ENCODE peak calls at places on chromosomes 11 and 22, in four cellular contexts. N is PC-3, L is HL-60, D is pancreas. Y is an unnamed sample.

GRCh38 chr22:40094449-40094848 is 83.3 kb upstream of the TNRC6B start:
- DNase-seq in N (no peak), L (no peak), D (no peak), Y (no peak)

GRCh38 chr11:6608011-6608410 is 4.0 kb downstream of the TAF10 start:
- DNase-seq in N (no peak), L (no peak), D (no peak), Y (no peak)

GRCh38 chr11:22797081-22797480 is 32.5 kb downstream of the SVIP start:
- DNase-seq in N (no peak), L (no peak), D (no peak), Y (no peak)

GRCh38 chr11:133386262-133386661 is 146.0 kb downstream of the OPCML start:
- DNase-seq in N (no peak), L (no peak), D (no peak), Y (no peak)

GRCh38 chr22:36327922-36328551 is 59.7 kb downstream of the MYH9 start:
- DNase-seq in N (no peak), L (no peak), D (peak; percentile 85), Y (no peak)

GRCh38 chr22:48744967-48745841 is 1082.5 kb downstream of the BRD1 start:
- DNase-seq in N (no peak), L (no peak), D (no peak), Y (no peak)

GRCh38 chr11:34682822-34683221 is 61.9 kb downstream of the EHF start:
- DNase-seq in N (peak; percentile 79), L (no peak), D (no peak), Y (peak; percentile 86)

GRCh38 chr11:116219171-116219635 is 553.6 kb downstream of the BUD13 start:
- DNase-seq in N (no peak), L (no peak), D (no peak), Y (no peak)

GRCh38 chr22:30062934-30063333 is 17.3 kb upstream of the HORMAD2 start:
- DNase-seq in N (no peak), L (no peak), D (no peak), Y (no peak)

GRCh38 chr22:20057596-20058268 is 22.3 kb upstream of the DGCR8 start:
- DNase-seq in N (no peak), L (no peak), D (no peak), Y (no peak)

GRCh38 chr22:32967285-32968101 is 90.7 kb downstream of the SYN3 start:
- DNase-seq in N (no peak), L (no peak), D (no peak), Y (no peak)

GRCh38 chr11:113849713-113850112 is 25.7 kb downstream of the USP28 start:
- DNase-seq in N (no peak), L (no peak), D (no peak), Y (no peak)

GRCh38 chr11:113278925-113279324 is 35.5 kb upstream of the TTC12 start:
- DNase-seq in N (no peak), L (no peak), D (no peak), Y (no peak)

GRCh38 chr11:118434553-118435232 is 1.6 kb upstream of the KMT2A start:
- DNase-seq in N (peak; percentile 49), L (no peak), D (peak; percentile 32), Y (no peak)

GRCh38 chr11:15483205-15483604 is 368.5 kb downstream of the INSC start:
- DNase-seq in N (no peak), L (no peak), D (no peak), Y (no peak)
- TF ChIP-seq CTCF in N (no peak), L (no peak), D (no peak), Y (no peak)

GRCh38 chr11:85665756-85666155 is 827 bp upstream of the CREBZF start:
- DNase-seq in N (no peak), L (no peak), D (no peak), Y (no peak)
- H3K4me3 ChIP-seq in N (no peak overlapping the region), L (no peak overlapping the region), D (peak overlapping the region; percentile 79), Y (no peak overlapping the region)

DNA sequence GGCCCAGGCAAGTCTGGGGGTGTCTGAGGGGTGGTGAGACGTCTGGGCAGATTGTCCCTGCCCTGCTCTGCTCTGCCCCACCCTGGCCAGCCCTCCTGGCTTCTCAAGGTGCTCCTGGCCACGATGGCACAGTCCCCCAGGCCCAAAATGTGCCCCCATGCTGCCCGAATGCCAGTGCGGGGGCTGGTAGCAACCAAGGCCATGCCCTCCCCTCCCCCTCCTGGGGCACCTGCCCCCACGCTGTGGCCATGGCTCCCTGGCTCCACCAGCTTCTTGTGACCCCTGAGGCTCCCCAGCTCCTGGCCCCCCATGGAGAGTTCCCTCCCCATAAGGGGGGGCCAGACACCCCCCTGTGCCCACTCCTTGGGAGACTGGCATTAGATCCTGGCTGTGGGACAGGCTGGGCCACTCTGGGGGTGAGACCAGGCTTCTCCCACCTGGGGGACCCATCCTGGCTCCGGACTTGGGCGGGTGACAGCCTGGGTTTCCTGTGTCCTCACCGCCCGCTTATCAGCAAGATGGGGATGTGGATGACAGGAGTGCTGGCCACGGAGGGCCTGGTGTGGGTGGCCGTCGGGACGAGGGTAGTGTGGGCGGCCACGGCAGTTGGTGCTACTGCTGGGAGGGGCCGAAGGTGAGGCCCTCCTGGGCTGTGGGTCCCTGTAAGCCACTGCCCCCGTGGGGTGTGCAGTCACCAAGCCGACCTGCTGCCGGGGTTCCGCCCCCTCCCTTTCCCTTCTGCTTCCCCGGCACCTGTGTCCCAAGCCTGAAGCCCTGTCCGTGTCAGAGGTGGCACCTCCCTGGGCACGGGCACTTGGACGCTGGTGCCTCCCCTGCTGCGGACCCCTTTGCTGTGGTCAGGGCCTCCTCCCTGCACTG is 15.9 kb upstream of the MUC6 start:
- DNase-seq in N (no peak), L (no peak), D (peak; percentile 4), Y (no peak)
- H3K27me3 ChIP-seq in N (no peaks in the 10 kb centered on the region), L (peaks cover 27% of the 10 kb centered on the region), D (no peaks in the 10 kb centered on the region), Y (peaks cover 7% of the 10 kb centered on the region)

DNA sequence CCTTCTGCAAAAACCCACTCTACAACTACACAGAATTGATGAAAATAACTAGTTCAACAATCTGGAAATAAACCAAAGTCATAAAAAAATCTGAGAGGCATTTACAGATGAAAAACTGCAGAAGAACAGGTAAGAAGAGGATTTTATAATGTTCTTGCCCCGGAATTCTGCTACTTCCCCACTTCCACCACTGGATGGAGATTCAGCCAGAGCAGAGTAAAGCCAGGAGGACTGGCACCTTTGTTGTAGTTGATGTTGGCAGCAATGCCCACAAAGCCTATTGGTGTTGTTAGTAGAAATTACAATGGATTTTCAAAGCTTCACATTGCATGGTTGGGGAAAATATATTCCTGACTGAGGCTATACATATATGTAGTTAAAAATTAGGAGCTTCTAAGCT is 640.2 kb downstream of the LRRC4C start:
- DNase-seq in N (no peak), L (no peak), D (no peak), Y (no peak)
- TF ChIP-seq CTCF in N (no peak), L (no peak), D (no peak), Y (no peak)

GRCh38 chr11:13859986-13860385 is 102.5 kb upstream of the SPON1 start:
- DNase-seq in N (no peak), L (no peak), D (no peak), Y (no peak)

GRCh38 chr11:13857828-13858227 is 104.7 kb upstream of the SPON1 start:
- DNase-seq in N (peak; percentile 64), L (no peak), D (no peak), Y (no peak)

GRCh38 chr11:13862845-13863392 is 99.6 kb upstream of the SPON1 start:
- DNase-seq in N (peak; percentile 24), L (no peak), D (no peak), Y (no peak)

GRCh38 chr11:13861411-13861810 is 101.1 kb upstream of the SPON1 start:
- DNase-seq in N (no peak), L (no peak), D (no peak), Y (no peak)
- H3K4me3 ChIP-seq in N (no peak overlapping the region), L (no peak overlapping the region), D (no peak overlapping the region), Y (no peak overlapping the region)

Y was measured in bronchial epithelial cell.